ENCODE peak calls at places on chromosomes 6 and 20, in ten cellular contexts. K is osteocyte; Q is stimulated activated CD4-positive, alpha-beta T cell treated with anti-CD3 and anti-CD28 coated beads, Interleukin-15, amount 100 ng/mL, for 48 hours; W is effector CD8-positive, alpha-beta T cell; H is activated CD4-positive, alpha-beta T cell treated with anti-CD3 and anti-CD28 coated beads, Interleukin-2, amount 50 U/mL, for 1 hour; B is stomach; P is iris pigment epithelial cell; V is mucosa of gallbladder; O is M059J; M is SIG-M5. Y is an unnamed sample.

GRCh38 chr20:1813101-1813529 is 82.1 kb upstream of the SIRPA start:
- DNase-seq in K (no peak), M (no peak), B (peak), H (no peak), Q (no peak), W (no peak), O (peak), V (peak), P (peak), Y (no peak)

GRCh38 chr6:169849396-169849795 is 98.0 kb downstream of the ERMARD start:
- DNase-seq in V (no peak), H (no peak), B (peak), O (no peak), P (no peak), K (peak), M (no peak), W (no peak), Q (no peak), Y (no peak)

GRCh38 chr20:4546786-4547185 is 174.9 kb upstream of the PRND start:
- DNase-seq in H (no peak), B (no peak), P (peak), Q (no peak), V (no peak), W (no peak), O (peak), M (no peak), K (no peak), Y (no peak)

GRCh38 chr6:45423901-45424627 is 46.3 kb upstream of the SUPT3H start:
- DNase-seq in P (no peak), H (no peak), Q (no peak), B (peak), O (peak), V (no peak), K (no peak), W (no peak), M (no peak), Y (no peak)

GRCh38 chr6:31354788-31355539 is 2.0 kb downstream of the HLA-B start:
- DNase-seq in M (no peak), K (no peak), Q (no peak), P (no peak), H (peak), B (no peak), V (no peak), W (no peak), O (no peak), Y (peak)

GRCh38 chr6:159267165-159267564 is 98.0 kb downstream of the FNDC1 start:
- DNase-seq in H (no peak), M (no peak), P (peak), Q (no peak), B (no peak), O (peak), W (no peak), K (no peak), V (no peak), Y (no peak)

GRCh38 chr20:63501818-63502670 is 3.2 kb upstream of the EEF1A2 start:
- DNase-seq in P (no peak), M (no peak), Q (no peak), H (no peak), B (no peak), O (peak), V (no peak), W (no peak), K (no peak), Y (no peak)

GRCh38 chr6:165877192-165877591 is 214.2 kb upstream of the PDE10A start:
- DNase-seq in O (no peak), W (no peak), P (no peak), B (no peak), H (no peak), V (no peak), M (no peak), K (no peak), Q (no peak), Y (no peak)

GRCh38 chr6:82040405-82041221 is 206.9 kb downstream of the IBTK start:
- DNase-seq in Q (no peak), H (no peak), M (no peak), K (no peak), B (no peak), O (peak), W (no peak), P (peak), V (no peak), Y (no peak)

GRCh38 chr6:85580878-85581267 is 12.8 kb downstream of the SNX14 start:
- DNase-seq in V (no peak), O (peak), B (peak), P (peak), M (no peak), H (no peak), Q (no peak), W (no peak), K (no peak), Y (no peak)

GRCh38 chr6:34560366-34561226 is 4.5 kb upstream of the SPDEF start:
- DNase-seq in B (peak), Q (no peak), P (peak), V (peak), M (no peak), W (no peak), O (peak), H (no peak), K (no peak), Y (no peak)

GRCh38 chr20:4465855-4466545 is 255.7 kb upstream of the PRND start:
- DNase-seq in W (no peak), P (peak), B (no peak), O (peak), K (no peak), M (no peak), H (no peak), Q (no peak), V (no peak), Y (no peak)

GRCh38 chr6:97438011-97438671 is 155.1 kb upstream of the MMS22L start:
- DNase-seq in Q (no peak), H (no peak), P (no peak), K (no peak), B (no peak), V (no peak), W (no peak), M (no peak), O (no peak), Y (no peak)

GRCh38 chr6:166325383-166326042 is 16.8 kb downstream of the SFT2D1 start:
- DNase-seq in Q (no peak), M (no peak), B (no peak), H (no peak), V (no peak), O (no peak), P (no peak), K (no peak), W (no peak), Y (no peak)

GRCh38 chr20:25006431-25007167 is 14.0 kb upstream of the APMAP start:
- DNase-seq in P (no peak), O (no peak), M (no peak), V (no peak), W (no peak), Q (no peak), K (peak), H (no peak), B (no peak), Y (no peak)

GRCh38 chr20:42914302-42914701 is 275.4 kb downstream of the PTPRT start:
- DNase-seq in H (no peak), B (no peak), V (no peak), M (no peak), P (no peak), W (no peak), O (no peak), Q (no peak), K (no peak), Y (no peak)

GRCh38 chr6:150352321-150353296 is 16.2 kb upstream of the IYD start:
- DNase-seq in K (no peak), P (peak), Q (no peak), B (no peak), H (no peak), W (no peak), V (no peak), O (peak), M (no peak), Y (no peak)

GRCh38 chr20:54043044-54043967 is 27.1 kb downstream of the BCAS1 start:
- DNase-seq in M (no peak), P (no peak), B (no peak), K (no peak), O (peak), Q (no peak), W (no peak), H (no peak), V (no peak), Y (no peak)

GRCh38 chr20:23875606-23876237 is 3.8 kb downstream of the CST5 start:
- DNase-seq in Q (no peak), H (no peak), K (no peak), O (no peak), V (no peak), P (no peak), M (no peak), W (no peak), B (no peak), Y (no peak)

GRCh38 chr20:15564981-15565380 is 1008.3 kb downstream of the KIF16B start:
- DNase-seq in O (no peak), V (no peak), H (no peak), W (no peak), K (no peak), B (no peak), M (no peak), P (no peak), Q (no peak), Y (no peak)

GRCh38 chr6:92701425-92702096 is 717.8 kb downstream of the EPHA7 start:
- DNase-seq in O (no peak), Q (no peak), M (no peak), V (no peak), B (no peak), P (no peak), H (no peak), W (no peak), K (no peak), Y (no peak)

GRCh38 chr6:107489636-107490567 is at the start of gene SOBP:
- DNase-seq in P (peak), B (peak), V (peak), M (no peak), O (peak), H (peak), K (no peak), W (peak), Q (no peak), Y (peak)

GRCh38 chr20:50100552-50100951 is 12.4 kb downstream of the UBE2V1 start:
- DNase-seq in B (no peak), K (no peak), Q (no peak), M (no peak), O (no peak), W (no peak), P (no peak), V (no peak), H (no peak), Y (no peak)

GRCh38 chr6:116763871-116764270 is 1.6 kb downstream of the FAM162B start:
- DNase-seq in M (no peak), K (no peak), B (no peak), W (no peak), O (no peak), Q (no peak), P (no peak), H (no peak), V (no peak), Y (no peak)

GRCh38 chr6:130107710-130108109 is 89.3 kb downstream of the L3MBTL3 start:
- DNase-seq in W (no peak), Q (no peak), M (no peak), K (no peak), O (no peak), V (no peak), P (peak), H (no peak), B (no peak), Y (no peak)

GRCh38 chr6:113920663-113921267 is 50.2 kb downstream of the HDAC2 start:
- DNase-seq in K (no peak), Q (no peak), P (no peak), V (no peak), H (no peak), W (no peak), O (no peak), M (no peak), B (no peak), Y (no peak)

GRCh38 chr6:89148016-89148750 is 2.3 kb downstream of the PM20D2 start:
- DNase-seq in M (no peak), W (no peak), H (no peak), P (no peak), V (no peak), Q (peak), B (no peak), K (no peak), O (peak), Y (no peak)

GRCh38 chr6:157244175-157244574 is 79.1 kb downstream of the TMEM242 start:
- DNase-seq in H (no peak), K (no peak), Q (no peak), P (peak), O (peak), V (peak), B (no peak), W (no peak), M (no peak), Y (no peak)

GRCh38 chr6:11744753-11745152 is 33.9 kb downstream of the ADTRP start:
- DNase-seq in K (no peak), O (peak), H (no peak), B (peak), P (peak), V (peak), Q (no peak), M (no peak), W (no peak), Y (no peak)

GRCh38 chr6:37541346-37541745 is 41.7 kb upstream of the CCDC167 start:
- DNase-seq in W (no peak), Q (no peak), B (no peak), H (no peak), M (no peak), O (no peak), K (no peak), V (no peak), P (no peak), Y (no peak)

GRCh38 chr6:168333039-168333438 is 13.5 kb upstream of the DACT2 start:
- DNase-seq in H (no peak), W (no peak), P (peak), K (no peak), V (no peak), O (peak), B (no peak), M (no peak), Q (no peak), Y (no peak)

GRCh38 chr6:4809999-4810918 is 34.1 kb downstream of the CDYL start:
- DNase-seq in M (no peak), H (no peak), B (no peak), W (no peak), O (peak), V (no peak), P (peak), K (no peak), Q (no peak), Y (no peak)

GRCh38 chr6:150684715-150685459 is 85.2 kb downstream of the PLEKHG1 start:
- DNase-seq in K (no peak), Q (no peak), O (no peak), V (no peak), W (no peak), B (no peak), H (no peak), M (no peak), P (no peak), Y (no peak)

GRCh38 chr20:1895674-1896496 is 678 bp downstream of the SIRPA start:
- DNase-seq in B (no peak), Q (no peak), V (peak), K (no peak), P (peak), O (no peak), W (no peak), M (no peak), H (no peak), Y (no peak)

GRCh38 chr6:79869184-79869583 is 78.2 kb downstream of the ELOVL4 start:
- DNase-seq in H (no peak), V (no peak), M (no peak), W (no peak), Q (no peak), K (no peak), P (no peak), B (no peak), O (no peak), Y (no peak)

GRCh38 chr6:29872791-29873190 is 45.2 kb downstream of the HLA-G start:
- DNase-seq in P (no peak), V (no peak), W (no peak), K (no peak), H (no peak), O (no peak), Q (no peak), M (no peak), B (no peak), Y (no peak)

Y was measured in naive thymus-derived CD4-positive, alpha-beta T cell.